ENCODE peak calls at places on chromosomes 2 and 18, in five cellular contexts. One of them, this sample, is unnamed.

GRCh38 chr2:223944704-223945531 is at the start of gene WDFY1:
- DNase-seq in GM12865: peak; percentile 93
- DNase-seq in AG08396: peak; percentile 97
- DNase-seq in hepatic stellate cell: peak; percentile 95
- DNase-seq in body of pancreas: peak; percentile 91
- DNase-seq in this sample: peak; percentile 84

GRCh38 chr2:27086722-27087446 is at the start of gene KHK:
- DNase-seq in hepatic stellate cell: no peak
- DNase-seq in GM12865: no peak
- DNase-seq in AG08396: no peak
- DNase-seq in body of pancreas: peak; percentile 73
- DNase-seq in this sample: peak; percentile 53

GRCh38 chr18:45004531-45004930 is 323.8 kb downstream of the SETBP1 start:
- DNase-seq in hepatic stellate cell: no peak
- DNase-seq in AG08396: no peak
- DNase-seq in body of pancreas: no peak
- DNase-seq in GM12865: no peak
- DNase-seq in this sample: no peak

GRCh38 chr18:711693-712400 is 583 bp downstream of the ENOSF1 start:
- DNase-seq in body of pancreas: peak; percentile 78
- DNase-seq in AG08396: peak; percentile 77
- DNase-seq in hepatic stellate cell: peak; percentile 55
- DNase-seq in GM12865: peak; percentile 88
- DNase-seq in this sample: peak; percentile 86

GRCh38 chr2:171811229-171811628 is 82.8 kb downstream of the SLC25A12 start:
- DNase-seq in GM12865: peak; percentile 2
- DNase-seq in hepatic stellate cell: peak; percentile 11
- DNase-seq in AG08396: peak; percentile 20
- DNase-seq in body of pancreas: no peak
- DNase-seq in this sample: no peak

GRCh38 chr2:49948091-49948490 is 793.8 kb upstream of the FSHR start:
- DNase-seq in AG08396: no peak
- DNase-seq in GM12865: no peak
- DNase-seq in hepatic stellate cell: no peak
- DNase-seq in body of pancreas: no peak
- DNase-seq in this sample: no peak

GRCh38 chr2:177646791-177647190 is 254.2 kb downstream of the AGPS start:
- DNase-seq in GM12865: no peak
- DNase-seq in body of pancreas: no peak
- DNase-seq in hepatic stellate cell: no peak
- DNase-seq in AG08396: no peak
- DNase-seq in this sample: no peak

GRCh38 chr2:98759827-98760625 is 29.1 kb upstream of the MGAT4A start:
- DNase-seq in hepatic stellate cell: no peak
- DNase-seq in AG08396: no peak
- DNase-seq in GM12865: peak; percentile 27
- DNase-seq in body of pancreas: no peak
- DNase-seq in this sample: no peak

GRCh38 chr2:178419123-178419522 is 31.9 kb downstream of the PRKRA start:
- DNase-seq in hepatic stellate cell: no peak
- DNase-seq in body of pancreas: no peak
- DNase-seq in GM12865: peak; percentile 47
- DNase-seq in AG08396: no peak
- DNase-seq in this sample: no peak

GRCh38 chr2:71605173-71605641 is 151.8 kb downstream of the DYSF start:
- DNase-seq in body of pancreas: peak; percentile 2
- DNase-seq in AG08396: no peak
- DNase-seq in hepatic stellate cell: no peak
- DNase-seq in GM12865: no peak
- DNase-seq in this sample: no peak

GRCh38 chr2:43472527-43473194 is 123.2 kb downstream of the THADA start:
- DNase-seq in GM12865: no peak
- DNase-seq in body of pancreas: no peak
- DNase-seq in hepatic stellate cell: no peak
- DNase-seq in AG08396: no peak
- DNase-seq in this sample: no peak

GRCh38 chr2:8794923-8795825 is 42.2 kb downstream of the KIDINS220 start:
- DNase-seq in GM12865: no peak
- DNase-seq in AG08396: peak; percentile 45
- DNase-seq in body of pancreas: no peak
- DNase-seq in hepatic stellate cell: peak; percentile 12
- DNase-seq in this sample: no peak

GRCh38 chr2:113083311-113083710 is 15.5 kb downstream of the IL1F10 start:
- DNase-seq in GM12865: no peak
- DNase-seq in hepatic stellate cell: no peak
- DNase-seq in AG08396: no peak
- DNase-seq in body of pancreas: no peak
- DNase-seq in this sample: no peak

GRCh38 chr2:217475101-217475500 is 527.7 kb downstream of the TNS1 start:
- DNase-seq in GM12865: no peak
- DNase-seq in body of pancreas: no peak
- DNase-seq in AG08396: no peak
- DNase-seq in hepatic stellate cell: no peak
- DNase-seq in this sample: no peak

GRCh38 chr2:145010635-145011034 is 490.7 kb upstream of the ZEB2 start:
- DNase-seq in GM12865: no peak
- DNase-seq in AG08396: no peak
- DNase-seq in body of pancreas: no peak
- DNase-seq in hepatic stellate cell: no peak
- DNase-seq in this sample: no peak

GRCh38 chr2:182186132-182186735 is 200.6 kb downstream of the PPP1R1C start:
- DNase-seq in GM12865: peak; percentile 28
- DNase-seq in AG08396: no peak
- DNase-seq in body of pancreas: no peak
- DNase-seq in hepatic stellate cell: peak; percentile 2
- DNase-seq in this sample: no peak

GRCh38 chr2:152093464-152093863 is 5.4 kb downstream of the CACNB4 start:
- DNase-seq in GM12865: no peak
- DNase-seq in hepatic stellate cell: no peak
- DNase-seq in AG08396: no peak
- DNase-seq in body of pancreas: peak; percentile 10
- DNase-seq in this sample: no peak

GRCh38 chr2:27509326-27509725 is 12.7 kb downstream of the GCKR start:
- DNase-seq in AG08396: no peak
- DNase-seq in hepatic stellate cell: no peak
- DNase-seq in GM12865: no peak
- DNase-seq in body of pancreas: no peak
- DNase-seq in this sample: peak; percentile 48

GRCh38 chr2:236049981-236050380 is 118.2 kb downstream of the GBX2 start:
- DNase-seq in GM12865: peak; percentile 32
- DNase-seq in body of pancreas: no peak
- DNase-seq in AG08396: no peak
- DNase-seq in hepatic stellate cell: no peak
- DNase-seq in this sample: no peak

GRCh38 chr2:150705357-150705756 is 217.9 kb upstream of the RND3 start:
- DNase-seq in AG08396: no peak
- DNase-seq in hepatic stellate cell: no peak
- DNase-seq in GM12865: no peak
- DNase-seq in body of pancreas: no peak
- DNase-seq in this sample: no peak

GRCh38 chr2:84878459-84878858 is 2.4 kb downstream of the TRABD2A start:
- DNase-seq in AG08396: no peak
- DNase-seq in GM12865: no peak
- DNase-seq in body of pancreas: no peak
- DNase-seq in hepatic stellate cell: no peak
- DNase-seq in this sample: no peak

GRCh38 chr18:1663879-1664705 is 759.4 kb downstream of the ADCYAP1 start:
- DNase-seq in body of pancreas: peak; percentile 75
- DNase-seq in AG08396: no peak
- DNase-seq in GM12865: peak; percentile 51
- DNase-seq in hepatic stellate cell: no peak
- DNase-seq in this sample: peak; percentile 74

GRCh38 chr18:58218111-58218510 is 174.1 kb downstream of the NEDD4L start:
- DNase-seq in AG08396: no peak
- DNase-seq in GM12865: no peak
- DNase-seq in hepatic stellate cell: no peak
- DNase-seq in body of pancreas: no peak
- DNase-seq in this sample: no peak

GRCh38 chr2:207683879-207684627 is 27.4 kb upstream of the CCNYL1 start:
- DNase-seq in AG08396: peak; percentile 44
- DNase-seq in GM12865: no peak
- DNase-seq in body of pancreas: no peak
- DNase-seq in hepatic stellate cell: peak; percentile 77
- DNase-seq in this sample: no peak

GRCh38 chr2:73172963-73173362 is 29.4 kb upstream of the NOTO start:
- DNase-seq in hepatic stellate cell: no peak
- DNase-seq in GM12865: peak; percentile 71
- DNase-seq in AG08396: no peak
- DNase-seq in body of pancreas: no peak
- DNase-seq in this sample: no peak

GRCh38 chr2:158178646-158179045 is 77.0 kb downstream of the UPP2 start:
- DNase-seq in hepatic stellate cell: no peak
- DNase-seq in GM12865: no peak
- DNase-seq in body of pancreas: no peak
- DNase-seq in AG08396: no peak
- DNase-seq in this sample: no peak